ENCODE peak calls at places on chromosomes 13 and 19, in six cellular contexts. F is endodermal cell; O is SK-N-SH; S is cardiac muscle cell; N is psoas muscle; D is CD8-positive, alpha-beta memory T cell. H is an unnamed sample. For H3K27me3 and H3K36me3, the result is how much of the 10 kb centered on the place peaks cover.

GRCh38 chr13:98950705-98951104 is 27.2 kb downstream of the DOCK9 start:
- DNase-seq in F (no peak), O (no peak), S (no peak), N (no peak), D (no peak), H (no peak)

GRCh38 chr19:35569281-35569781 is 5.9 kb upstream of the ATP4A start:
- DNase-seq in F (no peak), O (no peak), S (no peak), N (no peak), D (no peak), H (peak)

GRCh38 chr19:4368128-4368820 is 24.9 kb downstream of the MPND start:
- DNase-seq in F (peak), O (no peak), S (peak), N (peak), D (no peak), H (no peak)

GRCh38 chr13:109256866-109257760 is 529.3 kb downstream of the IRS2 start:
- DNase-seq in F (no peak), O (no peak), S (peak), N (no peak), D (no peak), H (no peak)

GRCh38 chr13:25973576-25973975 is 78.2 kb downstream of the SHISA2 start:
- DNase-seq in F (no peak), O (no peak), S (no peak), N (no peak), D (no peak), H (no peak)

GRCh38 chr13:73065665-73066350 is 7.0 kb downstream of the KLF5 start:
- DNase-seq in F (no peak), O (no peak), S (no peak), N (no peak), D (no peak), H (no peak)

GRCh38 chr19:15195987-15196682 is 4.7 kb downstream of the NOTCH3 start:
- DNase-seq in F (peak), O (no peak), S (peak), N (no peak), D (no peak), H (peak)

GRCh38 chr13:35465345-35465744 is 11.1 kb downstream of the MAB21L1 start:
- DNase-seq in F (no peak), O (no peak), S (no peak), N (no peak), D (no peak), H (no peak)

GRCh38 chr19:16470541-16470910 is 1.2 kb downstream of the EPS15L1 start:
- DNase-seq in F (no peak), O (no peak), S (peak), N (no peak), D (no peak), H (no peak)

GRCh38 chr19:47172666-47173455 is 42.2 kb downstream of the SAE1 start:
- DNase-seq in F (no peak), O (no peak), S (no peak), N (no peak), D (no peak), H (no peak)

GRCh38 chr19:18135712-18136584 is 17.0 kb upstream of the PIK3R2 start:
- DNase-seq in F (no peak), O (no peak), S (no peak), N (no peak), D (no peak), H (no peak)

GRCh38 chr13:25584975-25585374 is 213.2 kb downstream of the ATP8A2 start:
- DNase-seq in F (no peak), O (no peak), S (no peak), N (no peak), D (no peak), H (no peak)

GRCh38 chr13:110062777-110063442 is 244.0 kb downstream of the COL4A1 start:
- DNase-seq in F (no peak), O (no peak), S (no peak), N (no peak), D (no peak), H (no peak)

GRCh38 chr19:48835734-48836088 is 580 bp downstream of the HSD17B14 start:
- DNase-seq in F (peak), O (peak), S (peak), N (peak), D (peak), H (peak)
- H3K4me3 ChIP-seq in F (peak), O (peak), S (peak), N (peak), D (peak), H (peak)

DNA sequence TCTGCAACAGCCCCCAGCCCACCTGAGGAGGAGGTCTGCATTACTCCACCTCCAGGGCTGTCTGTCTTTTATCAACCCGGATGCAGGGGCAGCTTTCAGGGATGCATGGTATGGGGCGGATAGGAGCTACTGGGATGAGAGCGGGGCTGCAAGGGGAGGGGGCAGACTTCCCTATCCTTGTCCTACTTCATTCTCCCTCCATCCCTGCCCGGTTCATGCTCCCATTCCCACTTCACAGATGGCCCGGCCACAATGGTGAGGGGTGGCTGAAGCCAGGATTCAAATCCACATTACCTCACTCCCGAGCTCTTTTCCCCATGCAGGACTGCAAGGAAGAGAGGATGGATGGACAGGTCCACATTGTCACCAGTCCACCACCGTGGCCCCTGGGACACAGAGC is 40.5 kb upstream of the VSTM2B start:
- DNase-seq in F (peak), O (no peak), S (no peak), N (no peak), D (no peak), H (no peak)
- H3K27me3 ChIP-seq in F (under half), O (under half), S (under half), N (under half), D (under half), H (under half)

GRCh38 chr13:52147225-52147624 is 12.2 kb downstream of the NEK3 start:
- DNase-seq in F (no peak), O (no peak), S (no peak), N (no peak), D (no peak), H (no peak)
- H3K36me3 ChIP-seq in F (half or more), O (under half), S (under half), N (half or more), D (under half), H (under half)

DNA sequence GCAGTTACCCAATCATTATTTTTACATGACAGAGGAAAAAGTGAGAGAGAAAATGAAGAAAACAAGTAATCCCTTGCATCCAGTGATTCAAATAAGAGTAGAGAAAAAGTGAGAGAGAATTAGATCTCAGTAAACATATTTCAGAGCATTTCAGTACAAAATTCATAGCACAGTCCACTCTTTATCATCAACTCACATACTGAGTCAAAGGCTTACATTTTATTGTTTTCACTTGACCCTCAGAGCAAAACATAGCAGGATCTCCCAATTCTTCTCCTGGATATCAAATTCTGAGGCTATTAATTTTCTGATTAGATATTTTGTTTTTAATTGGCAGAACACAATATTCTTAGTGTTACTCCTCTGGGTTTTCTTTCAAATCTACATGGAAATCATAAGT is 1568.3 kb upstream of the PRR20A start:
- DNase-seq in F (no peak), O (no peak), S (no peak), N (no peak), D (no peak), H (no peak)
- H3K4me3 ChIP-seq in F (no peak), O (no peak), S (no peak), N (no peak), D (no peak), H (no peak)

DNA sequence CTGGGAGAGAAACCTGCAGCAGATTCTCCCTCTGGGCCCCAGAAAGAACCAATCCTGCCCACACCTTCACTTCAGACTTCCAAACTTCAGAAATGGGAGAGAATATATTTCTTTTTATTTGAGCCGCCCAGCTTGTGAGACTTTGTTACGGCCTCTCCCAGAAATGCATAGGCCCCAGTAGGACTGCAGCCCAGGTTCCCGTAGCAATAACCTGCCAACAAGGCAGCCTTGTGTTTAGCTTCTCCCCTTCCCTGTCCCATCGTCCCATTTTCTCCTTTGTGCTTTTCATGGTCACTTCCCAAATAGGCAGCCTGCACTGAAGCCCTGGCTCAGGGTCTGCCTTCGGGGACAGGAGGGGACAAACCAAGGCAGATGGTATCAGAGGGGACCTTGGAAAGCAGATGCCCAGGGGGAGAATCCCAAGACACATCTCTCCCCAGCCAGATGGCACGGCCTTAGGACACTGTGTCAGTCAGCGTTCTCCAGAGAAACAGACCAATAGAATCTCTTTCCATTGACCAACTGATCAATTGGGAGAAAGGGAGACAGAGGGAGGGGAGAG is 3.7 kb upstream of the ARHGEF7 start:
- DNase-seq in F (no peak), O (no peak), S (no peak), N (peak), D (no peak), H (no peak)
- H3K27me3 ChIP-seq in F (half or more), O (under half), S (half or more), N (under half), D (under half), H (under half)